ENCODE peak calls at places on chromosomes 1 and 21, in ten cellular contexts. One of them, this sample, is unnamed.

GRCh38 chr1:23282967-23283366 is 61.1 kb downstream of the HNRNPR start:
- DNase-seq in ovary: no peak
- DNase-seq in A549: peak; percentile 34
- DNase-seq in transverse colon: no peak
- DNase-seq in H1: no peak
- DNase-seq in sigmoid colon: no peak
- DNase-seq in tibial nerve: no peak
- DNase-seq in HepG2: no peak
- DNase-seq in SK-N-SH: no peak
- DNase-seq in K562: no peak
- DNase-seq in this sample: no peak

GRCh38 chr1:210674151-210674550 is 345.4 kb downstream of the HHAT start:
- DNase-seq in ovary: no peak
- DNase-seq in A549: no peak
- DNase-seq in transverse colon: no peak
- DNase-seq in H1: no peak
- DNase-seq in sigmoid colon: no peak
- DNase-seq in tibial nerve: no peak
- DNase-seq in HepG2: no peak
- DNase-seq in SK-N-SH: no peak
- DNase-seq in K562: no peak
- DNase-seq in this sample: no peak

GRCh38 chr1:110069302-110070281 is 880 bp downstream of the ALX3 start:
- DNase-seq in ovary: no peak
- DNase-seq in A549: no peak
- DNase-seq in transverse colon: no peak
- DNase-seq in H1: peak; percentile 76
- DNase-seq in sigmoid colon: no peak
- DNase-seq in tibial nerve: no peak
- DNase-seq in HepG2: no peak
- DNase-seq in SK-N-SH: no peak
- DNase-seq in K562: no peak
- DNase-seq in this sample: no peak

GRCh38 chr1:105023719-105024118 is 1274.0 kb downstream of the AMY1C start:
- DNase-seq in ovary: no peak
- DNase-seq in A549: no peak
- DNase-seq in transverse colon: no peak
- DNase-seq in H1: no peak
- DNase-seq in sigmoid colon: no peak
- DNase-seq in tibial nerve: no peak
- DNase-seq in HepG2: no peak
- DNase-seq in SK-N-SH: no peak
- DNase-seq in K562: no peak
- DNase-seq in this sample: no peak

GRCh38 chr1:116433283-116434257 is 60.5 kb downstream of the ATP1A1 start:
- DNase-seq in ovary: no peak
- DNase-seq in A549: no peak
- DNase-seq in transverse colon: peak; percentile 60
- DNase-seq in H1: no peak
- DNase-seq in sigmoid colon: no peak
- DNase-seq in tibial nerve: no peak
- DNase-seq in HepG2: peak; percentile 93
- DNase-seq in SK-N-SH: no peak
- DNase-seq in K562: peak; percentile 63
- DNase-seq in this sample: peak; percentile 69

GRCh38 chr1:200867018-200867811 is 5.6 kb upstream of the GPR25 start:
- DNase-seq in ovary: no peak
- DNase-seq in A549: no peak
- DNase-seq in transverse colon: no peak
- DNase-seq in H1: peak; percentile 44
- DNase-seq in sigmoid colon: no peak
- DNase-seq in tibial nerve: no peak
- DNase-seq in HepG2: no peak
- DNase-seq in SK-N-SH: no peak
- DNase-seq in K562: no peak
- DNase-seq in this sample: no peak

GRCh38 chr21:32147041-32147440 is 131.8 kb downstream of the MIS18A start:
- DNase-seq in ovary: no peak
- DNase-seq in A549: no peak
- DNase-seq in transverse colon: no peak
- DNase-seq in H1: no peak
- DNase-seq in sigmoid colon: no peak
- DNase-seq in tibial nerve: no peak
- DNase-seq in HepG2: no peak
- DNase-seq in SK-N-SH: no peak
- DNase-seq in K562: no peak
- DNase-seq in this sample: no peak

GRCh38 chr1:228446849-228447248 is 30.2 kb upstream of the TRIM17 start:
- DNase-seq in ovary: no peak
- DNase-seq in A549: peak; percentile 18
- DNase-seq in transverse colon: no peak
- DNase-seq in H1: no peak
- DNase-seq in sigmoid colon: no peak
- DNase-seq in tibial nerve: no peak
- DNase-seq in HepG2: no peak
- DNase-seq in SK-N-SH: no peak
- DNase-seq in K562: no peak
- DNase-seq in this sample: no peak

GRCh38 chr1:160830321-160831153 is 32.1 kb downstream of the CD244 start:
- DNase-seq in ovary: peak; percentile 36
- DNase-seq in A549: peak; percentile 73
- DNase-seq in transverse colon: peak; percentile 84
- DNase-seq in H1: peak; percentile 91
- DNase-seq in sigmoid colon: no peak
- DNase-seq in tibial nerve: no peak
- DNase-seq in HepG2: peak; percentile 40
- DNase-seq in SK-N-SH: peak; percentile 14
- DNase-seq in K562: peak; percentile 58
- DNase-seq in this sample: peak; percentile 89

GRCh38 chr1:96579639-96580038 is 141.9 kb upstream of the PTBP2 start:
- DNase-seq in ovary: no peak
- DNase-seq in A549: no peak
- DNase-seq in transverse colon: no peak
- DNase-seq in H1: no peak
- DNase-seq in sigmoid colon: no peak
- DNase-seq in tibial nerve: no peak
- DNase-seq in HepG2: no peak
- DNase-seq in SK-N-SH: no peak
- DNase-seq in K562: peak; percentile 11
- DNase-seq in this sample: no peak

GRCh38 chr1:16208270-16208987 is 4.0 kb downstream of the ARHGEF19 start:
- DNase-seq in ovary: no peak
- DNase-seq in A549: no peak
- DNase-seq in transverse colon: no peak
- DNase-seq in H1: no peak
- DNase-seq in sigmoid colon: no peak
- DNase-seq in tibial nerve: no peak
- DNase-seq in HepG2: no peak
- DNase-seq in SK-N-SH: no peak
- DNase-seq in K562: peak; percentile 77
- DNase-seq in this sample: no peak

GRCh38 chr21:35244514-35244913 is 195.4 kb upstream of the RUNX1 start:
- DNase-seq in ovary: no peak
- DNase-seq in A549: no peak
- DNase-seq in transverse colon: no peak
- DNase-seq in H1: no peak
- DNase-seq in sigmoid colon: no peak
- DNase-seq in tibial nerve: no peak
- DNase-seq in HepG2: no peak
- DNase-seq in SK-N-SH: no peak
- DNase-seq in K562: no peak
- DNase-seq in this sample: peak; percentile 55

GRCh38 chr1:68953316-68953715 is 456.4 kb upstream of the DEPDC1 start:
- DNase-seq in ovary: no peak
- DNase-seq in A549: no peak
- DNase-seq in transverse colon: no peak
- DNase-seq in H1: no peak
- DNase-seq in sigmoid colon: no peak
- DNase-seq in tibial nerve: no peak
- DNase-seq in HepG2: no peak
- DNase-seq in SK-N-SH: no peak
- DNase-seq in K562: no peak
- DNase-seq in this sample: no peak

GRCh38 chr1:228088586-228089498 is 6.3 kb downstream of the ARF1 start:
- DNase-seq in ovary: peak; percentile 7
- DNase-seq in A549: no peak
- DNase-seq in transverse colon: peak; percentile 8
- DNase-seq in H1: no peak
- DNase-seq in sigmoid colon: peak; percentile 63
- DNase-seq in tibial nerve: peak; percentile 3
- DNase-seq in HepG2: no peak
- DNase-seq in SK-N-SH: no peak
- DNase-seq in K562: no peak
- DNase-seq in this sample: peak; percentile 27

GRCh38 chr1:8077120-8077573 is 51.0 kb upstream of the ERRFI1 start:
- DNase-seq in ovary: peak; percentile 63
- DNase-seq in A549: peak; percentile 93
- DNase-seq in transverse colon: peak; percentile 59
- DNase-seq in H1: no peak
- DNase-seq in sigmoid colon: peak; percentile 82
- DNase-seq in tibial nerve: no peak
- DNase-seq in HepG2: peak; percentile 93
- DNase-seq in SK-N-SH: no peak
- DNase-seq in K562: peak; percentile 54
- DNase-seq in this sample: peak; percentile 71

GRCh38 chr1:33502726-33503125 is 30.3 kb downstream of the ZSCAN20 start:
- DNase-seq in ovary: no peak
- DNase-seq in A549: no peak
- DNase-seq in transverse colon: no peak
- DNase-seq in H1: no peak
- DNase-seq in sigmoid colon: no peak
- DNase-seq in tibial nerve: no peak
- DNase-seq in HepG2: no peak
- DNase-seq in SK-N-SH: no peak
- DNase-seq in K562: no peak
- DNase-seq in this sample: no peak

GRCh38 chr1:240618946-240619345 is 7.0 kb upstream of the GREM2 start:
- DNase-seq in ovary: no peak
- DNase-seq in A549: no peak
- DNase-seq in transverse colon: no peak
- DNase-seq in H1: no peak
- DNase-seq in sigmoid colon: no peak
- DNase-seq in tibial nerve: no peak
- DNase-seq in HepG2: no peak
- DNase-seq in SK-N-SH: no peak
- DNase-seq in K562: no peak
- DNase-seq in this sample: no peak
- TF ChIP-seq EP300 in ovary: no peak
- TF ChIP-seq EP300 in A549: no peak
- TF ChIP-seq EP300 in transverse colon: no peak
- TF ChIP-seq EP300 in H1: no peak
- TF ChIP-seq EP300 in sigmoid colon: no peak
- TF ChIP-seq EP300 in tibial nerve: no peak
- TF ChIP-seq EP300 in HepG2: no peak
- TF ChIP-seq EP300 in SK-N-SH: no peak
- TF ChIP-seq EP300 in K562: no peak
- TF ChIP-seq EP300 in this sample: no peak

GRCh38 chr1:1074631-1075147 is 583 bp upstream of the RNF223 start:
- DNase-seq in ovary: no peak
- DNase-seq in A549: no peak
- DNase-seq in transverse colon: no peak
- DNase-seq in H1: no peak
- DNase-seq in sigmoid colon: peak; percentile 50
- DNase-seq in tibial nerve: no peak
- DNase-seq in HepG2: no peak
- DNase-seq in SK-N-SH: peak; percentile 73
- DNase-seq in K562: no peak
- DNase-seq in this sample: no peak
- H3K4me3 ChIP-seq in ovary: no peak overlapping the region
- H3K4me3 ChIP-seq in A549: no peak overlapping the region
- H3K4me3 ChIP-seq in transverse colon: no peak overlapping the region
- H3K4me3 ChIP-seq in H1: no peak overlapping the region
- H3K4me3 ChIP-seq in sigmoid colon: no peak overlapping the region
- H3K4me3 ChIP-seq in tibial nerve: no peak overlapping the region
- H3K4me3 ChIP-seq in HepG2: no peak overlapping the region
- H3K4me3 ChIP-seq in SK-N-SH: no peak overlapping the region
- H3K4me3 ChIP-seq in K562: no peak overlapping the region
- H3K4me3 ChIP-seq in this sample: no peak overlapping the region

GRCh38 chr21:37220433-37220980 is 46.6 kb downstream of the VPS26C start:
- DNase-seq in ovary: no peak
- DNase-seq in A549: peak; percentile 46
- DNase-seq in transverse colon: peak; percentile 23
- DNase-seq in H1: no peak
- DNase-seq in sigmoid colon: peak; percentile 70
- DNase-seq in tibial nerve: no peak
- DNase-seq in HepG2: peak; percentile 48
- DNase-seq in SK-N-SH: peak; percentile 82
- DNase-seq in K562: no peak
- DNase-seq in this sample: no peak
- TF ChIP-seq EP300 in ovary: no peak
- TF ChIP-seq EP300 in A549: no peak
- TF ChIP-seq EP300 in transverse colon: no peak
- TF ChIP-seq EP300 in H1: no peak
- TF ChIP-seq EP300 in sigmoid colon: no peak
- TF ChIP-seq EP300 in tibial nerve: no peak
- TF ChIP-seq EP300 in HepG2: no peak
- TF ChIP-seq EP300 in SK-N-SH: no peak
- TF ChIP-seq EP300 in K562: no peak
- TF ChIP-seq EP300 in this sample: no peak

DNA sequence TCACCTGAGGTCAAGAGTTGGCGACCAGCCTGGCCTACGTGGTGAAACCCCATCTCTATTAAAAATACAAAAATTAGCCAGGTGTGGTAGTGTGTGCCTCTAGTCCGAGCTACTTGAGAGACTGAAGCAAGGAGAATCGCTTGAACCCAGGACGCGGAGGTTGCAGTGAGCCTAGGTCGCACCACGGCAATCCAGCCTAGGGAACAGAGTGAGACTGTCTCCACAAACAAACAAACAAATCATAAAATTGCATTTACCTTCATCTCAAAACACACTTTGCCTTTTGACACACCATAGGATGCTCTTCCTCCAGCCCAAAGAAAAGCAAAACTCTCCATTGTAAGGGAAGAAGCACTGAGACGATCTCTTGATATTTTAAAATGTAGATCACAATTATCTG is 4.3 kb downstream of the HNRNPU start:
- DNase-seq in ovary: no peak
- DNase-seq in A549: no peak
- DNase-seq in transverse colon: no peak
- DNase-seq in H1: no peak
- DNase-seq in sigmoid colon: no peak
- DNase-seq in tibial nerve: no peak
- DNase-seq in HepG2: no peak
- DNase-seq in SK-N-SH: no peak
- DNase-seq in K562: no peak
- DNase-seq in this sample: no peak
- H3K4me3 ChIP-seq in ovary: no peak overlapping the region
- H3K4me3 ChIP-seq in A549: peak overlapping the region; percentile 100
- H3K4me3 ChIP-seq in transverse colon: peak overlapping the region; percentile 100
- H3K4me3 ChIP-seq in H1: peak overlapping the region; percentile 99
- H3K4me3 ChIP-seq in sigmoid colon: peak overlapping the region; percentile 98
- H3K4me3 ChIP-seq in tibial nerve: no peak overlapping the region
- H3K4me3 ChIP-seq in HepG2: peak overlapping the region; percentile 25
- H3K4me3 ChIP-seq in SK-N-SH: no peak overlapping the region
- H3K4me3 ChIP-seq in K562: no peak overlapping the region
- H3K4me3 ChIP-seq in this sample: peak overlapping the region; percentile 72

GRCh38 chr1:12594966-12595838 is 22.8 kb downstream of the DHRS3 start:
- DNase-seq in ovary: peak; percentile 79
- DNase-seq in A549: peak; percentile 80
- DNase-seq in transverse colon: peak; percentile 50
- DNase-seq in H1: peak; percentile 82
- DNase-seq in sigmoid colon: peak; percentile 86
- DNase-seq in tibial nerve: no peak
- DNase-seq in HepG2: no peak
- DNase-seq in SK-N-SH: peak; percentile 90
- DNase-seq in K562: no peak
- DNase-seq in this sample: peak; percentile 63
- TF ChIP-seq EP300 in ovary: no peak
- TF ChIP-seq EP300 in A549: no peak
- TF ChIP-seq EP300 in transverse colon: no peak
- TF ChIP-seq EP300 in H1: no peak
- TF ChIP-seq EP300 in sigmoid colon: no peak
- TF ChIP-seq EP300 in tibial nerve: no peak
- TF ChIP-seq EP300 in HepG2: no peak
- TF ChIP-seq EP300 in SK-N-SH: no peak
- TF ChIP-seq EP300 in K562: no peak
- TF ChIP-seq EP300 in this sample: no peak